ENCODE peak calls at places on chromosome 16, in nine cellular contexts. One of them, this sample, is unnamed.

GRCh38 chr16:9901-10665 is 43.3 kb downstream of the POLR3K start:
- DNase-seq in IMR-90: no peak
- DNase-seq in gastrocnemius medialis: no peak
- DNase-seq in heart left ventricle: no peak
- DNase-seq in ovary: peak; percentile 60
- DNase-seq in tibial nerve: no peak
- DNase-seq in spleen: no peak
- DNase-seq in body of pancreas: peak; percentile 26
- DNase-seq in breast epithelium: no peak
- DNase-seq in this sample: no peak

GRCh38 chr16:57038151-57038550 is 48.8 kb downstream of the NLRC5 start:
- DNase-seq in spleen: no peak
- DNase-seq in gastrocnemius medialis: no peak
- DNase-seq in ovary: no peak
- DNase-seq in IMR-90: peak; percentile 63
- DNase-seq in tibial nerve: no peak
- DNase-seq in heart left ventricle: no peak
- DNase-seq in breast epithelium: no peak
- DNase-seq in body of pancreas: no peak
- DNase-seq in this sample: no peak

GRCh38 chr16:65414284-65414984 is 292.6 kb upstream of the CDH11 start:
- DNase-seq in body of pancreas: no peak
- DNase-seq in tibial nerve: no peak
- DNase-seq in spleen: no peak
- DNase-seq in gastrocnemius medialis: no peak
- DNase-seq in heart left ventricle: no peak
- DNase-seq in ovary: no peak
- DNase-seq in breast epithelium: no peak
- DNase-seq in IMR-90: peak; percentile 87
- DNase-seq in this sample: no peak

GRCh38 chr16:17607624-17608023 is 136.9 kb upstream of the XYLT1 start:
- DNase-seq in body of pancreas: no peak
- DNase-seq in gastrocnemius medialis: no peak
- DNase-seq in breast epithelium: no peak
- DNase-seq in spleen: no peak
- DNase-seq in IMR-90: no peak
- DNase-seq in ovary: no peak
- DNase-seq in tibial nerve: no peak
- DNase-seq in heart left ventricle: no peak
- DNase-seq in this sample: no peak

GRCh38 chr16:80023865-80024264 is 423.3 kb upstream of the MAF start:
- DNase-seq in IMR-90: peak; percentile 3
- DNase-seq in breast epithelium: no peak
- DNase-seq in spleen: no peak
- DNase-seq in gastrocnemius medialis: no peak
- DNase-seq in ovary: no peak
- DNase-seq in tibial nerve: no peak
- DNase-seq in body of pancreas: no peak
- DNase-seq in heart left ventricle: no peak
- DNase-seq in this sample: no peak

GRCh38 chr16:75647138-75647491 is 350 bp downstream of the KARS1 start:
- DNase-seq in body of pancreas: no peak
- DNase-seq in breast epithelium: no peak
- DNase-seq in ovary: no peak
- DNase-seq in IMR-90: no peak
- DNase-seq in tibial nerve: no peak
- DNase-seq in gastrocnemius medialis: no peak
- DNase-seq in spleen: no peak
- DNase-seq in heart left ventricle: no peak
- DNase-seq in this sample: no peak

GRCh38 chr16:11676799-11677198 is 8.5 kb downstream of the SNN start:
- DNase-seq in heart left ventricle: no peak
- DNase-seq in breast epithelium: no peak
- DNase-seq in body of pancreas: no peak
- DNase-seq in tibial nerve: no peak
- DNase-seq in gastrocnemius medialis: no peak
- DNase-seq in ovary: peak; percentile 29
- DNase-seq in IMR-90: no peak
- DNase-seq in spleen: no peak
- DNase-seq in this sample: peak; percentile 76

GRCh38 chr16:74585846-74586392 is 21.0 kb downstream of the GLG1 start:
- DNase-seq in gastrocnemius medialis: no peak
- DNase-seq in IMR-90: no peak
- DNase-seq in spleen: no peak
- DNase-seq in body of pancreas: no peak
- DNase-seq in heart left ventricle: no peak
- DNase-seq in ovary: no peak
- DNase-seq in tibial nerve: no peak
- DNase-seq in breast epithelium: no peak
- DNase-seq in this sample: no peak

GRCh38 chr16:58160855-58161254 is 31.7 kb upstream of the CFAP20 start:
- DNase-seq in gastrocnemius medialis: no peak
- DNase-seq in ovary: no peak
- DNase-seq in IMR-90: no peak
- DNase-seq in tibial nerve: no peak
- DNase-seq in breast epithelium: no peak
- DNase-seq in body of pancreas: no peak
- DNase-seq in heart left ventricle: no peak
- DNase-seq in spleen: no peak
- DNase-seq in this sample: no peak

GRCh38 chr16:16121185-16121727 is 102.0 kb downstream of the ABCC6 start:
- DNase-seq in tibial nerve: no peak
- DNase-seq in ovary: no peak
- DNase-seq in IMR-90: no peak
- DNase-seq in gastrocnemius medialis: no peak
- DNase-seq in body of pancreas: no peak
- DNase-seq in heart left ventricle: no peak
- DNase-seq in breast epithelium: no peak
- DNase-seq in spleen: no peak
- DNase-seq in this sample: no peak

GRCh38 chr16:16120382-16121184 is 102.7 kb downstream of the ABCC6 start:
- DNase-seq in heart left ventricle: peak; percentile 59
- DNase-seq in ovary: no peak
- DNase-seq in IMR-90: peak; percentile 22
- DNase-seq in gastrocnemius medialis: no peak
- DNase-seq in tibial nerve: no peak
- DNase-seq in spleen: peak; percentile 81
- DNase-seq in breast epithelium: no peak
- DNase-seq in body of pancreas: peak; percentile 28
- DNase-seq in this sample: no peak

GRCh38 chr16:16118337-16118736 is 105.0 kb downstream of the ABCC6 start:
- DNase-seq in body of pancreas: no peak
- DNase-seq in tibial nerve: no peak
- DNase-seq in heart left ventricle: no peak
- DNase-seq in breast epithelium: no peak
- DNase-seq in spleen: no peak
- DNase-seq in gastrocnemius medialis: no peak
- DNase-seq in ovary: no peak
- DNase-seq in IMR-90: no peak
- DNase-seq in this sample: no peak

GRCh38 chr16:16122264-16122663 is 101.0 kb downstream of the ABCC6 start:
- DNase-seq in body of pancreas: no peak
- DNase-seq in gastrocnemius medialis: no peak
- DNase-seq in breast epithelium: no peak
- DNase-seq in tibial nerve: no peak
- DNase-seq in heart left ventricle: no peak
- DNase-seq in IMR-90: no peak
- DNase-seq in ovary: no peak
- DNase-seq in spleen: no peak
- DNase-seq in this sample: no peak

GRCh38 chr16:16120044-16120381 is 103.3 kb downstream of the ABCC6 start:
- DNase-seq in body of pancreas: peak; percentile 59
- DNase-seq in gastrocnemius medialis: no peak
- DNase-seq in spleen: no peak
- DNase-seq in IMR-90: no peak
- DNase-seq in breast epithelium: no peak
- DNase-seq in tibial nerve: no peak
- DNase-seq in heart left ventricle: no peak
- DNase-seq in ovary: no peak
- DNase-seq in this sample: no peak
- H3K4me3 ChIP-seq in body of pancreas: no peak overlapping the region
- H3K4me3 ChIP-seq in gastrocnemius medialis: no peak overlapping the region
- H3K4me3 ChIP-seq in spleen: no peak overlapping the region
- H3K4me3 ChIP-seq in IMR-90: no peak overlapping the region
- H3K4me3 ChIP-seq in breast epithelium: no peak overlapping the region
- H3K4me3 ChIP-seq in tibial nerve: no peak overlapping the region
- H3K4me3 ChIP-seq in heart left ventricle: no peak overlapping the region
- H3K4me3 ChIP-seq in ovary: no peak overlapping the region
- H3K4me3 ChIP-seq in this sample: no peak overlapping the region

DNA sequence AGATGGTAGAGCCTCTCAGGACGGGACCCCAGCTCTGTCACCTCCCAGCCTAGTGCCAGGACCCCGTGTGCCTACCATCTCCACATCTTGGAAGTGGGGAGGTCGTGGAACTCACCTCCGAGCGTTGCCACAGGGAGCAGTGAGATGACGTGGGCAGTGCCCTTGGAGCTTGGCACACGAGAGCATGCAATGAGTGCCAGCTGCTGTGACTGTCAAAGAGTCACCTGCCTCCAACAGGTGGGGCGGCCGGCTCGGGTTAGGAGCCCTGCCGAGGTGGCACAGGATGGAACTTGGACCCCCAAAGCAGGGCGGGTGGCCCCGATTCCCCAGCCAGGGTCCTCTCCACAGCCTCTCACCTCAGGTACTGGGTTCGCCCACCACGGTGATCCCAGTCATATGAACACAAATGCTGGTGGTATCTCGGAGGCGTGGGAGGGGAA is 5.5 kb downstream of the VPS4A start:
- DNase-seq in body of pancreas: peak; percentile 90
- DNase-seq in IMR-90: no peak
- DNase-seq in breast epithelium: no peak
- DNase-seq in tibial nerve: no peak
- DNase-seq in heart left ventricle: no peak
- DNase-seq in gastrocnemius medialis: no peak
- DNase-seq in spleen: no peak
- DNase-seq in ovary: no peak
- DNase-seq in this sample: no peak
- TF ChIP-seq POLR2A in body of pancreas: no peak
- TF ChIP-seq POLR2A in IMR-90: no peak
- TF ChIP-seq POLR2A in breast epithelium: no peak
- TF ChIP-seq POLR2A in tibial nerve: no peak
- TF ChIP-seq POLR2A in heart left ventricle: no peak
- TF ChIP-seq POLR2A in gastrocnemius medialis: no peak
- TF ChIP-seq POLR2A in spleen: no peak
- TF ChIP-seq POLR2A in ovary: no peak
- TF ChIP-seq POLR2A in this sample: no peak

DNA sequence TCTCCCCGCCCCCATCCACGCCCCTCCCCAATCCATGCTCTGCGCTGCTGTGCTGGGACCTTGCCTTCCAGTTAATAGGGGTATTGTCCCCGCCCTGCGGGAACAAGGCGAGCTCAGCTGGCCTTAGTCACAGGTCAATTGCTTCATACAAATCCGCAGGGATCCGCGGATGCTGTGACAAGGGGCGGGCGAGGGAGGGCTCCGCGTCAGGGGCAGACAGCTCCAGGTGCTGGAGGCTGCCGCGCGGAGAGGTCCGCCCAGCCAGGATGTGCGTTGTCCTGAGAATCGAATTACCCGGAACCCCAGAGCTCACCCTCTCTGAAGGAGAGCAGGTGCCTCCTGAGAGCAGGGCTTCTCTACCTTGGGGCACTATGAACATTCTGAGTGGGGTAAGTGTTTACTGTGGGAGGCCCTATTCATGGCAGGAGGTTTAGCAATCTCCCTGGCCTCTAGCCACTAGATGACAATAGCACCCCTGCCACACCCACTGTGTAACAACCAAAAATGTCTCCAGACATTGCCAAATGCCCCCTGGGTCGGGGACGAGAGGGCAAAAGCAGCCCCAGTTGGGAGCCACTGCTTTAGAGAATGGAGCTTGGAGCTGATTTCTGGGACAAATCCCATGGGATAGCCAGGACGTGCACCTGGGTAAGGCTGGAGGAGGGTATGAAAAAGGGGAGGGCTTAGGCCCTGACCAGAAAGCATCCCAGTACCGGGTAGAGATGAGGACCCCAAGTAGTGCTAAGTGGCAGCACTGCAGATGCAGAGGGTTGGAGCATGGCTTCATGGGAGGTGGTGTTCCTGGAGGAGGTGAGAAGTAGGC is 138.2 kb downstream of the CYLD start:
- DNase-seq in heart left ventricle: no peak
- DNase-seq in spleen: no peak
- DNase-seq in IMR-90: no peak
- DNase-seq in ovary: no peak
- DNase-seq in gastrocnemius medialis: no peak
- DNase-seq in body of pancreas: peak; percentile 34
- DNase-seq in tibial nerve: no peak
- DNase-seq in breast epithelium: no peak
- DNase-seq in this sample: no peak
- H3K27ac ChIP-seq in heart left ventricle: no peak overlapping the region
- H3K27ac ChIP-seq in spleen: no peak overlapping the region
- H3K27ac ChIP-seq in IMR-90: no peak overlapping the region
- H3K27ac ChIP-seq in ovary: no peak overlapping the region
- H3K27ac ChIP-seq in gastrocnemius medialis: no peak overlapping the region
- H3K27ac ChIP-seq in body of pancreas: peak overlapping the region; percentile 41
- H3K27ac ChIP-seq in tibial nerve: no peak overlapping the region
- H3K27ac ChIP-seq in breast epithelium: no peak overlapping the region
- H3K27ac ChIP-seq in this sample: no peak overlapping the region

GRCh38 chr16:81296631-81297030 is 18.1 kb upstream of the GAN start:
- DNase-seq in tibial nerve: no peak
- DNase-seq in heart left ventricle: no peak
- DNase-seq in ovary: no peak
- DNase-seq in body of pancreas: no peak
- DNase-seq in IMR-90: no peak
- DNase-seq in gastrocnemius medialis: no peak
- DNase-seq in breast epithelium: no peak
- DNase-seq in spleen: no peak
- DNase-seq in this sample: no peak
- H3K4me3 ChIP-seq in tibial nerve: no peak overlapping the region
- H3K4me3 ChIP-seq in heart left ventricle: no peak overlapping the region
- H3K4me3 ChIP-seq in ovary: no peak overlapping the region
- H3K4me3 ChIP-seq in body of pancreas: no peak overlapping the region
- H3K4me3 ChIP-seq in IMR-90: no peak overlapping the region
- H3K4me3 ChIP-seq in gastrocnemius medialis: no peak overlapping the region
- H3K4me3 ChIP-seq in breast epithelium: no peak overlapping the region
- H3K4me3 ChIP-seq in spleen: no peak overlapping the region
- H3K4me3 ChIP-seq in this sample: no peak overlapping the region